ENCODE peak calls at places on chromosomes 11 and 22, in eight cellular contexts. H, M, J, O, K, F, S and U are unnamed samples.

GRCh38 chr22:50302041-50302541 is 5.4 kb downstream of the PLXNB2 start:
- DNase-seq in H (no peak), M (peak; percentile 61), J (no peak), O (no peak), K (no peak), F (no peak), S (peak; percentile 47), U (no peak)

GRCh38 chr11:94521684-94522083 is 9.4 kb downstream of the C11orf97 start:
- DNase-seq in H (no peak), M (no peak), J (no peak), O (no peak), K (no peak), F (no peak), S (no peak), U (no peak)

GRCh38 chr11:19953909-19954308 is 206.4 kb downstream of the DBX1 start:
- DNase-seq in H (no peak), M (peak; percentile 80), J (peak; percentile 71), O (no peak), K (no peak), F (no peak), S (peak; percentile 71), U (no peak)

GRCh38 chr22:43818981-43819690 is 7.0 kb upstream of the EFCAB6 start:
- DNase-seq in H (no peak), M (no peak), J (no peak), O (no peak), K (no peak), F (no peak), S (no peak), U (no peak)

GRCh38 chr11:28981331-28981865 is 873.2 kb downstream of the METTL15 start:
- DNase-seq in H (no peak), M (no peak), J (no peak), O (no peak), K (no peak), F (no peak), S (no peak), U (no peak)

GRCh38 chr11:97740783-97741151 is 1280.0 kb upstream of the CNTN5 start:
- DNase-seq in H (no peak), M (no peak), J (no peak), O (no peak), K (no peak), F (no peak), S (no peak), U (no peak)

GRCh38 chr22:48588881-48589450 is 1238.7 kb downstream of the BRD1 start:
- DNase-seq in H (no peak), M (no peak), J (no peak), O (no peak), K (no peak), F (no peak), S (no peak), U (no peak)

GRCh38 chr11:128615612-128616011 is 28.3 kb upstream of the ETS1 start:
- DNase-seq in H (no peak), M (no peak), J (peak; percentile 42), O (no peak), K (no peak), F (no peak), S (no peak), U (no peak)

GRCh38 chr11:70544774-70545625 is 146.7 kb downstream of the CTTN start:
- DNase-seq in H (no peak), M (no peak), J (peak; percentile 66), O (no peak), K (no peak), F (no peak), S (peak; percentile 31), U (no peak)

GRCh38 chr22:35345808-35346505 is 34.9 kb upstream of the HMOX1 start:
- DNase-seq in H (no peak), M (no peak), J (no peak), O (no peak), K (no peak), F (no peak), S (no peak), U (no peak)

GRCh38 chr22:35154937-35155387 is 89.0 kb downstream of the ISX start:
- DNase-seq in H (peak; percentile 33), M (peak; percentile 45), J (peak; percentile 96), O (peak; percentile 8), K (peak; percentile 34), F (peak; percentile 26), S (peak; percentile 86), U (peak; percentile 37)

GRCh38 chr22:26892401-26893033 is 235.1 kb downstream of the MIAT start:
- DNase-seq in H (no peak), M (peak; percentile 41), J (peak; percentile 44), O (no peak), K (peak; percentile 23), F (no peak), S (peak; percentile 25), U (no peak)
- H3K27ac ChIP-seq in H (no peak overlapping the region), M (no peak overlapping the region), J (no peak overlapping the region), O (no peak overlapping the region), K (no peak overlapping the region), F (no peak overlapping the region), S (no peak overlapping the region), U (no peak overlapping the region)

DNA sequence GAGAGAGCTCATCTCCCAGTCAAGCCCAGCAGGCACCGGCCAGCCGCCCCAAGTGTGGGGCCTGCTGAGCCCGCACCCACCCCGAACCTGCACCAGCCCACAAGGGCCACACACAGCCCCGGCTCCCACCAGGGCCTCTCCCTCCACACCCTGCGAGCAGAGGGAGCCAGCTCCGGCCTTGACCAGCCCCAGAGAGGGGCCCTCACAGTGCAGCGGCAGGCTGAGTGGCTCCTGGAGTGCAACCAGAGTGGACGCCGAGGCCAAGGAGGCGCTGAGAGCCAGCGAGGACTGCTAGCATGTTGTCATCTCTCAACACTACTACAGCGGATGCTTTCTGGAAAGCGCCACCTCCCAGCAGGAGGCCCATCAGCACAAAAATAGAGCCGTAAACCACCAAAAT is 10.9 kb downstream of the DEFB108B start:
- DNase-seq in H (no peak), M (no peak), J (peak; percentile 82), O (no peak), K (no peak), F (no peak), S (no peak), U (no peak)
- H3K4me3 ChIP-seq in H (no peak overlapping the region), M (no peak overlapping the region), J (no peak overlapping the region), O (no peak overlapping the region), K (no peak overlapping the region), F (no peak overlapping the region), S (no peak overlapping the region), U (no peak overlapping the region)

GRCh38 chr11:126226334-126227084 is 14.9 kb downstream of the FAM118B start:
- DNase-seq in H (no peak), M (no peak), J (no peak), O (no peak), K (no peak), F (no peak), S (no peak), U (no peak)
- TF ChIP-seq CTCF in H (no peak), M (no peak), J (no peak), O (no peak), K (no peak), F (no peak), S (no peak), U (no peak)

DNA sequence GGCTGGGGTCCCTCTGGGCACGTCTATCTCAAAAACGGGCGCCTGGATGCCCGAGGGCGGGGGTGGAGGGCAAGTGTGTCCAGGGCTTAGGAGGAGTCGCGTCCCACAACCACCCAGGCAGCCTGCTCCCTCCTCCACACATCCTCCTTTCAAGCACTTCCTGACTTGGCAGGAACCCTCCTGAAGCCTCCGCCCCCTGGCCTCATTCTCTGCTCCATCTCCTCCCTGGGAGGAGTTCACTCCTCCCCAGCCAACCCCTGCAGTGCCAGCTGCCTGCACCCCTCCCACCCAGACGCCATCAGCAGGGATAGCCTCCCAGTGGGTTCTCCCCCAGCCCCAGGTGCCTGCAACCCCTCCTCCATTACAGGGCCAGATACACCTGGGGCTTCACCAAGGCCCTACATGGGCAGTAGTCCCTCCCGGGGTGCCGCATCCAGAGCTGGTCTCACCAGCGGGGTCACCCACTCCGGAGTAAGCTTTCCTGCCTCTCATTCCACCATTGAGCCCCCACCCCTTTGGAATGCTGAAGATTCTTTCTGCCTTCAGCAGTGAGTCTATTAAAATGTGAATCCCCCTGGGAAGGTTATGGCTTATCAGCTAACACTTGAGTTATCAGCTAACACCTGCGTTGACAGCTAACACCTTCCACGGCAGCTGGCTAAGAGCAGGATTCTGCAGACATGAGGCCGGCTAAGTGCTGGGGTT is 24.4 kb downstream of the RTN4R start:
- DNase-seq in H (peak; percentile 93), M (peak; percentile 44), J (peak; percentile 90), O (peak; percentile 60), K (peak; percentile 71), F (peak; percentile 75), S (peak; percentile 69), U (peak; percentile 84)
- H3K27ac ChIP-seq in H (peak overlapping the region; percentile 78), M (no peak overlapping the region), J (peak overlapping the region; percentile 67), O (peak overlapping the region; percentile 46), K (no peak overlapping the region), F (peak overlapping the region; percentile 50), S (peak overlapping the region; percentile 48), U (peak overlapping the region; percentile 54)

GRCh38 chr11:36432093-36432469 is 78.0 kb downstream of the TRAF6 start:
- DNase-seq in H (no peak), M (no peak), J (no peak), O (no peak), K (no peak), F (no peak), S (no peak), U (no peak)

GRCh38 chr11:36427876-36428275 is 82.2 kb downstream of the TRAF6 start:
- DNase-seq in H (no peak), M (peak; percentile 42), J (no peak), O (no peak), K (no peak), F (no peak), S (no peak), U (no peak)

GRCh38 chr11:36432747-36433146 is 77.3 kb downstream of the TRAF6 start:
- DNase-seq in H (no peak), M (no peak), J (no peak), O (no peak), K (no peak), F (no peak), S (no peak), U (no peak)

GRCh38 chr11:36433896-36434295 is 76.2 kb downstream of the TRAF6 start:
- DNase-seq in H (no peak), M (no peak), J (no peak), O (no peak), K (no peak), F (no peak), S (no peak), U (no peak)

GRCh38 chr11:36431429-36432092 is 78.5 kb downstream of the TRAF6 start:
- DNase-seq in H (no peak), M (peak; percentile 93), J (no peak), O (no peak), K (peak; percentile 89), F (peak; percentile 52), S (peak; percentile 86), U (no peak)
- H3K4me3 ChIP-seq in H (no peak overlapping the region), M (no peak overlapping the region), J (no peak overlapping the region), O (no peak overlapping the region), K (no peak overlapping the region), F (no peak overlapping the region), S (no peak overlapping the region), U (no peak overlapping the region)

DNA sequence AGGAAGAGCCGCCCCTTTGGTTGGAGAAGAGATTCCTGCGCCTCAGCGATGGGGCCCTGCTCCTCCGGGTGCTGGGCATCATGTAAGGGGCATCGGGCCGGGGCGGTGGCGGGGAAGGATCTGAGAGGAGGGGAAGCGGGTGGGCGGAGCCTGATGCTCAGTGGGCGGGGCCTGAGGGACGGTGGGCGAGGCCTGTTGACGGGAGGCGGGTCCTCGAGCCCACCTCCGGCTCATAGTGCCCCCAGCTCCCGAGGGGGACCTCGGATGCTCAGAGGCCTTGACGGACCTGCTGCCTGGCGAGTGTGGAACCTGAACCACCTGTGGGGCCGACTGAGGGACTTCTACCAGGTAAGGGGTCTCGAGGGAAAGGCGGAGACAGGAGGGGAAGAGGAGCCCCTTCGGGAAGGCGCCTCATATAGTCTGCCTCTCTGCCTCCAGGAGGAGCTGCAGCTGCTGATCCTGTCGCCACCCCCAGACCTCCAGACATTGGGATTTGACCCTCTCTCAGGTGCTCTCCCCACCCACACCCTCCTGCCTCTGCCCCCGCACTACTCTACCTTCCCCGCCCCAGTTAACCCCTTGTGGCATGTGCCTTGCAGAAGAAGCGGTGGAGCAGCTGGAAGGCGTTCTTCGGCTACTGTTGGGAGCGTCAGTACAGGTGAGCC is 799 bp downstream of the CCDC88B start:
- DNase-seq in H (peak; percentile 47), M (no peak), J (peak; percentile 96), O (peak; percentile 84), K (peak; percentile 58), F (no peak), S (peak; percentile 34), U (peak; percentile 61)
- TF ChIP-seq CTCF in H (no peak), M (no peak), J (peak; percentile 71), O (no peak), K (no peak), F (no peak), S (no peak), U (no peak)